ENCODE peak calls at places on chromosomes 12 and 14, in ten cellular contexts. H is fibroblast of mammary gland, Y is cardiac fibroblast, Z is AG04450, S is lung, F is A549, E is endodermal cell, W is BE2C, T is AG10803, Q is choroid plexus epithelial cell. N is an unnamed sample.

GRCh38 chr14:105173901-105174894 is 5.6 kb upstream of the JAG2 start:
- DNase-seq in W (no peak), Y (no peak), T (no peak), Q (no peak), F (no peak), S (no peak), Z (no peak), H (no peak), E (no peak), N (no peak)

GRCh38 chr12:26119391-26119981 is 5.4 kb downstream of the BHLHE41 start:
- DNase-seq in F (peak), W (peak), E (peak), T (peak), S (no peak), Y (peak), H (peak), Z (no peak), Q (peak), N (peak)

GRCh38 chr12:119204137-119204536 is 25.4 kb downstream of the HSPB8 start:
- DNase-seq in Z (no peak), H (no peak), Q (no peak), T (no peak), W (no peak), E (no peak), Y (no peak), F (no peak), S (no peak), N (no peak)

GRCh38 chr12:42291680-42292079 is 34.2 kb downstream of the ZCRB1 start:
- DNase-seq in E (no peak), F (no peak), Y (no peak), S (no peak), H (no peak), Q (no peak), W (no peak), T (no peak), Z (no peak), N (no peak)

GRCh38 chr12:45655186-45655585 is 74.3 kb upstream of the ARID2 start:
- DNase-seq in S (no peak), E (no peak), T (no peak), Q (peak), W (peak), Y (peak), Z (no peak), F (peak), H (peak), N (no peak)

GRCh38 chr14:36502558-36503508 is 17.2 kb downstream of the NKX2-1 start:
- DNase-seq in S (no peak), Y (no peak), W (no peak), Q (no peak), F (no peak), H (no peak), T (no peak), Z (no peak), E (no peak), N (no peak)

GRCh38 chr14:103542545-103543088 is 13.6 kb downstream of the TRMT61A start:
- DNase-seq in W (peak), F (no peak), Y (no peak), T (no peak), Q (no peak), Z (no peak), H (no peak), S (no peak), E (peak), N (no peak)

GRCh38 chr12:21428241-21428640 is 9.2 kb upstream of the PYROXD1 start:
- DNase-seq in W (no peak), E (no peak), Q (peak), Z (no peak), S (no peak), F (no peak), T (no peak), Y (no peak), H (peak), N (peak)

GRCh38 chr12:6167327-6168280 is 32.6 kb upstream of the CD9 start:
- DNase-seq in H (peak), F (peak), Z (peak), E (no peak), T (peak), S (peak), W (no peak), Y (peak), Q (peak), N (peak)

GRCh38 chr12:54040148-54040494 is 7.3 kb downstream of the HOXC5 start:
- DNase-seq in W (peak), Y (no peak), F (peak), H (peak), S (no peak), Z (no peak), T (no peak), E (peak), Q (no peak), N (no peak)

GRCh38 chr12:65670775-65671174 is 153.5 kb upstream of the HMGA2 start:
- DNase-seq in Q (no peak), W (no peak), F (no peak), T (peak), E (no peak), H (peak), Y (no peak), Z (no peak), S (no peak), N (peak)

GRCh38 chr12:39692258-39692853 is 72.8 kb upstream of the ABCD2 start:
- DNase-seq in Z (no peak), E (no peak), H (peak), Y (peak), F (no peak), T (peak), S (no peak), W (no peak), Q (peak), N (peak)

GRCh38 chr12:70543444-70543843 is 93.8 kb downstream of the PTPRB start:
- DNase-seq in E (peak), F (peak), Q (peak), W (no peak), Y (peak), H (peak), Z (peak), S (no peak), T (peak), N (peak)

GRCh38 chr12:6059221-6059620 is 65.2 kb downstream of the VWF start:
- DNase-seq in H (no peak), E (no peak), F (no peak), Q (no peak), W (no peak), T (no peak), Z (no peak), Y (no peak), S (no peak), N (no peak)

GRCh38 chr12:59657266-59657665 is 61.4 kb downstream of the SLC16A7 start:
- DNase-seq in E (no peak), T (peak), S (no peak), F (no peak), Z (no peak), H (no peak), Q (peak), W (no peak), Y (peak), N (peak)

GRCh38 chr14:68683326-68683725 is 109.5 kb downstream of the ZFP36L1 start:
- DNase-seq in Q (peak), H (peak), Y (no peak), W (no peak), F (no peak), T (peak), S (no peak), E (no peak), Z (no peak), N (peak)

GRCh38 chr14:77580477-77580876 is 36.0 kb downstream of the SPTLC2 start:
- DNase-seq in T (no peak), F (no peak), Z (no peak), E (no peak), W (no peak), Q (no peak), Y (no peak), S (no peak), H (no peak), N (no peak)
- H3K4me3 ChIP-seq in T (no peak), F (no peak), Z (no peak), E (no peak), W (no peak), Q (peak), Y (no peak), S (no peak), H (no peak), N (no peak)

DNA sequence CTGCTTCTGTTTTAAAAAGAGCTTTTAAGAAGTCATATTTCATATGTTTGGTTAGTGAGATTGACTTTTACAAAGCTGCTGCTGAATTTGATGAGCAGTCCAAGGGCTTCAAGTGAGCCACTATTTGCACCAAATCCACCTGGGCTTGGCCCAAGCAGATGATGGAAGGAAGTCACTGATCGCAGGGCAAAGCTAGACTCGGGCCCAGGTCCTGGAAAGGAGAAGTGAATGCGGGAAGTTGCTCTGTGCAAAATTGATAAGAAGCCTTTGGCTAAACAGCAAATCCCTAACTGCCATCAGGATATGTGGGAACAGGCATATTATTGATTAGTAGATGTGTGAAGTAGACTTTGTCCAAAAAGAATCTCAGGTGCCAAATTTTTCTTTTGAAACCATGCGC is 30.5 kb downstream of the PLXNC1 start:
- DNase-seq in Y (no peak), W (no peak), E (no peak), H (no peak), Z (no peak), T (no peak), S (no peak), Q (no peak), F (no peak), N (no peak)
- TF ChIP-seq CTCF in Y (no peak), W (no peak), E (no peak), H (no peak), Z (no peak), T (no peak), S (no peak), Q (no peak), F (no peak), N (no peak)

DNA sequence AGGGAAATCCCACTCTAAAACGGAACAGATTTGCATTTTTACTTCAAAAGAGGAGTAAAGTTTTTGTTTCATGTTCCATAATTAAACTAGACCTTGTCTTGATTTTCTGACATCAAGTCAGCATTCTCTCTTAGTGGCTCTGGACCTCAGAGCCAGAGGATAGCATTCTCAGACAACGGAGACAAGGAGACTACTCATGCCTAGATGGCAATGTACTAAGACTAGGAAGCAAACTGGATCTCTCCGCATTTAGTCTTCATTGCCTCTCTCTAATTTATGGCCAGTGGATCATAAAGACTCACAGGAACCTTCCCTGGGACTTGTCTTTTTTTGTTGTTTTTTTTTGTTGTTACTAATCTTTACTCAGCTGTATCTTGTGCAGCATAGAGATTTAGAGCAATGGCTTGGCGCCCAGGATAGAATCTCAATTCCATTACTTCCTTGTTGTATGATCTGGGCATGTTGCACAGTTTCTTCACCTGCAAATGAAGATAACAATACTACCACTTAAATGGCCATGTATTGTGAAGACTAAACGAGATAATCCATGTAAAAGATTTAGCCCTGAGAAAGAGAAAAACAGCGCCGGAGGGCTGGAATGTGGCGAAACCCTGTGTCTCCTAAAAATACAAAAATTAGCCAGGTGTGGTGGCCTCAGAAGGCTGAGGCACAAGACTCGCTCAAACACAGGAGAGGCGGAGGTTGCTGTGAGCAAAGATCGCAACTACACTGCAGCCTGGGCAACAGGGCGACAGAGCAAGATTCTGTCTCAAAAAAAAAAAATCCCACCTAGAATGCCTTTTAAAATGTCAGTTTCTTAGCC is 4.0 kb upstream of the GEMIN2 start:
- DNase-seq in Y (no peak), T (no peak), F (no peak), E (no peak), S (no peak), Z (no peak), H (no peak), Q (no peak), W (no peak), N (no peak)
- H3K4me3 ChIP-seq in Y (no peak), T (no peak), F (no peak), E (no peak), S (no peak), Z (no peak), H (no peak), Q (no peak), W (no peak), N (no peak)

DNA sequence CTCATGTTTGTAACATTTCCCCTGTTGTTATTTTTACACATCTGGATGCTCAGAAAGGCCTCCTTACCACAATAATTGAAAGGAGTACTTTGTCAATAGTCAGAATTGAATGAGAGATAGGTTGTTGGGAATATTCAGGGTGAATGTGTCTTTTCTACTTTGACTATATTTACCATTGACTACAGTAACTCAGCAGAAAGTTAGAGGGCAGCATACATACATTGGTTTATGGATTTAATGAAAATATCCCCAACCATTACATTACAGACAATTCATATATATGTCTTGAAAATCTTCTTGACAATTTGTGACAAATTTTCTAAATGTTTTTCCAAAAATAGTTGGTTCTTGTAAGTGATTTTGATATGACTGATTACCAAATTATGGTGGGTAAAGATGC is 97.7 kb downstream of the NTS start:
- DNase-seq in Q (peak), H (no peak), W (no peak), S (no peak), T (no peak), E (no peak), F (no peak), Z (no peak), Y (no peak), N (no peak)
- TF ChIP-seq CTCF in Q (peak), H (peak), W (peak), S (no peak), T (no peak), E (peak), F (peak), Z (peak), Y (no peak), N (peak)

DNA sequence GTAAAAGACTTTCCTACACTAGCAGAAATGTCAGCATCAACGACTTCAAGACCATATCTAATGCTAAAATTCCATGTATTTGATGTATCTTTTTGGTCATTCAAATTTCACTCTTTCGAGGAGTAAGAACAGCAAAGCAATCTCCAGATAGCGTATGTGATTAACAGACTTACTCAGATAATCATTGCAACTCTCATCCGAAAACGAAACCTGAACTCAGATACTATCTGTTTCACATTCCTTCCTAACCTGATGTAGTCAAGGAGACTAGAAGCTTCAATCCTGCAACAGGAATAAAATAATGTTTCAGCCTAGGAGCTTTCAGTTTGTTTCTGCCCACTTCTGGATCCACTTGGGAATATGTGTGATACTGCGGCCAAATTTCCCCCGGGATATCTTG is 286.3 kb downstream of the NUAK1 start:
- DNase-seq in E (no peak), H (no peak), W (no peak), T (no peak), F (no peak), Z (no peak), Y (no peak), Q (no peak), S (no peak), N (no peak)
- H3K4me3 ChIP-seq in E (no peak), H (no peak), W (no peak), T (no peak), F (no peak), Z (no peak), Y (no peak), Q (no peak), S (no peak), N (no peak)